ENCODE peak calls at places on chromosomes 1 and 21, in four cellular contexts. One of them, this sample, is unnamed.
A peak's percentile ranks its signal among the peaks of the same experiment; 100 is the strongest.

GRCh38 chr1:229608590-229608989 is 17.3 kb downstream of the TAF5L start:
- DNase-seq in AG10803: no peak
- DNase-seq in stimulated activated CD4-positive, alpha-beta T cell treated with anti-CD3 and anti-CD28 coated beads, TNF-alpha, amount 100 ng/mL, for 48 hours: no peak
- DNase-seq in astrocyte of the cerebellum: no peak
- DNase-seq in this sample: no peak

GRCh38 chr1:100810360-100810759 is 84.3 kb downstream of the EXTL2 start:
- DNase-seq in AG10803: no peak
- DNase-seq in stimulated activated CD4-positive, alpha-beta T cell treated with anti-CD3 and anti-CD28 coated beads, TNF-alpha, amount 100 ng/mL, for 48 hours: no peak
- DNase-seq in astrocyte of the cerebellum: no peak
- DNase-seq in this sample: no peak

GRCh38 chr1:15020943-15021745 is 132.4 kb upstream of the TMEM51 start:
- DNase-seq in AG10803: no peak
- DNase-seq in stimulated activated CD4-positive, alpha-beta T cell treated with anti-CD3 and anti-CD28 coated beads, TNF-alpha, amount 100 ng/mL, for 48 hours: no peak
- DNase-seq in astrocyte of the cerebellum: no peak
- DNase-seq in this sample: no peak

GRCh38 chr1:156571261-156571958 is 955 bp downstream of the IQGAP3 start:
- DNase-seq in AG10803: peak; percentile 93
- DNase-seq in stimulated activated CD4-positive, alpha-beta T cell treated with anti-CD3 and anti-CD28 coated beads, TNF-alpha, amount 100 ng/mL, for 48 hours: no peak
- DNase-seq in astrocyte of the cerebellum: peak; percentile 64
- DNase-seq in this sample: peak; percentile 85

GRCh38 chr1:81834268-81834667 is 33.5 kb downstream of the ADGRL2 start:
- DNase-seq in AG10803: no peak
- DNase-seq in stimulated activated CD4-positive, alpha-beta T cell treated with anti-CD3 and anti-CD28 coated beads, TNF-alpha, amount 100 ng/mL, for 48 hours: no peak
- DNase-seq in astrocyte of the cerebellum: peak; percentile 29
- DNase-seq in this sample: peak; percentile 4

GRCh38 chr1:95583811-95584210 is 349.8 kb downstream of the RWDD3 start:
- DNase-seq in AG10803: no peak
- DNase-seq in stimulated activated CD4-positive, alpha-beta T cell treated with anti-CD3 and anti-CD28 coated beads, TNF-alpha, amount 100 ng/mL, for 48 hours: no peak
- DNase-seq in astrocyte of the cerebellum: no peak
- DNase-seq in this sample: no peak

GRCh38 chr1:97759078-97759477 is 161.8 kb downstream of the DPYD start:
- DNase-seq in AG10803: peak; percentile 6
- DNase-seq in stimulated activated CD4-positive, alpha-beta T cell treated with anti-CD3 and anti-CD28 coated beads, TNF-alpha, amount 100 ng/mL, for 48 hours: no peak
- DNase-seq in astrocyte of the cerebellum: no peak
- DNase-seq in this sample: peak; percentile 8

GRCh38 chr21:27569831-27570230 is 602.9 kb upstream of the ADAMTS5 start:
- DNase-seq in AG10803: peak; percentile 60
- DNase-seq in stimulated activated CD4-positive, alpha-beta T cell treated with anti-CD3 and anti-CD28 coated beads, TNF-alpha, amount 100 ng/mL, for 48 hours: no peak
- DNase-seq in astrocyte of the cerebellum: no peak
- DNase-seq in this sample: no peak

GRCh38 chr21:38386967-38387366 is 111.3 kb downstream of the ERG start:
- DNase-seq in AG10803: no peak
- DNase-seq in stimulated activated CD4-positive, alpha-beta T cell treated with anti-CD3 and anti-CD28 coated beads, TNF-alpha, amount 100 ng/mL, for 48 hours: no peak
- DNase-seq in astrocyte of the cerebellum: no peak
- DNase-seq in this sample: peak; percentile 27

GRCh38 chr1:7549693-7550161 is 221.4 kb upstream of the VAMP3 start:
- DNase-seq in AG10803: no peak
- DNase-seq in stimulated activated CD4-positive, alpha-beta T cell treated with anti-CD3 and anti-CD28 coated beads, TNF-alpha, amount 100 ng/mL, for 48 hours: no peak
- DNase-seq in astrocyte of the cerebellum: no peak
- DNase-seq in this sample: no peak

GRCh38 chr1:6512245-6512907 is 20.9 kb upstream of the PLEKHG5 start:
- DNase-seq in AG10803: no peak
- DNase-seq in stimulated activated CD4-positive, alpha-beta T cell treated with anti-CD3 and anti-CD28 coated beads, TNF-alpha, amount 100 ng/mL, for 48 hours: no peak
- DNase-seq in astrocyte of the cerebellum: no peak
- DNase-seq in this sample: no peak

GRCh38 chr1:240237305-240237721 is 145.6 kb downstream of the FMN2 start:
- DNase-seq in AG10803: peak; percentile 73
- DNase-seq in stimulated activated CD4-positive, alpha-beta T cell treated with anti-CD3 and anti-CD28 coated beads, TNF-alpha, amount 100 ng/mL, for 48 hours: no peak
- DNase-seq in astrocyte of the cerebellum: no peak
- DNase-seq in this sample: peak; percentile 56

GRCh38 chr21:43269461-43269860 is 100.7 kb downstream of the CRYAA start:
- DNase-seq in AG10803: no peak
- DNase-seq in stimulated activated CD4-positive, alpha-beta T cell treated with anti-CD3 and anti-CD28 coated beads, TNF-alpha, amount 100 ng/mL, for 48 hours: no peak
- DNase-seq in astrocyte of the cerebellum: no peak
- DNase-seq in this sample: no peak

GRCh38 chr1:43308635-43309580 is 8.1 kb downstream of the TIE1 start:
- DNase-seq in AG10803: no peak
- DNase-seq in stimulated activated CD4-positive, alpha-beta T cell treated with anti-CD3 and anti-CD28 coated beads, TNF-alpha, amount 100 ng/mL, for 48 hours: no peak
- DNase-seq in astrocyte of the cerebellum: no peak
- DNase-seq in this sample: no peak

GRCh38 chr1:115413621-115414020 is 75.6 kb upstream of the NGF start:
- DNase-seq in AG10803: no peak
- DNase-seq in stimulated activated CD4-positive, alpha-beta T cell treated with anti-CD3 and anti-CD28 coated beads, TNF-alpha, amount 100 ng/mL, for 48 hours: no peak
- DNase-seq in astrocyte of the cerebellum: no peak
- DNase-seq in this sample: no peak

GRCh38 chr1:4655674-4656532 is 1.5 kb downstream of the AJAP1 start:
- DNase-seq in AG10803: peak; percentile 72
- DNase-seq in stimulated activated CD4-positive, alpha-beta T cell treated with anti-CD3 and anti-CD28 coated beads, TNF-alpha, amount 100 ng/mL, for 48 hours: no peak
- DNase-seq in astrocyte of the cerebellum: no peak
- DNase-seq in this sample: peak; percentile 59

GRCh38 chr21:46182548-46183336 is 1.5 kb downstream of the SPATC1L start:
- DNase-seq in AG10803: no peak
- DNase-seq in stimulated activated CD4-positive, alpha-beta T cell treated with anti-CD3 and anti-CD28 coated beads, TNF-alpha, amount 100 ng/mL, for 48 hours: no peak
- DNase-seq in astrocyte of the cerebellum: no peak
- DNase-seq in this sample: no peak

GRCh38 chr1:151579436-151580225 is 32.2 kb upstream of the SNX27 start:
- DNase-seq in AG10803: peak; percentile 32
- DNase-seq in stimulated activated CD4-positive, alpha-beta T cell treated with anti-CD3 and anti-CD28 coated beads, TNF-alpha, amount 100 ng/mL, for 48 hours: no peak
- DNase-seq in astrocyte of the cerebellum: no peak
- DNase-seq in this sample: peak; percentile 49